ENCODE peak calls at places on chromosome 2, in six cellular contexts. One of them, this sample, is unnamed.

GRCh38 chr2:102131564-102131963 is 11.0 kb upstream of the IL1R1 start:
- DNase-seq in OCI-LY7: no peak
- DNase-seq in iPS DF 6.9: no peak
- DNase-seq in mammary epithelial cell: no peak
- DNase-seq in body of pancreas: no peak
- DNase-seq in CD8-positive, alpha-beta memory T cell: no peak
- DNase-seq in this sample: no peak

GRCh38 chr2:64017811-64018714 is 1.2 kb downstream of the VPS54 start:
- DNase-seq in OCI-LY7: peak
- DNase-seq in body of pancreas: no peak
- DNase-seq in CD8-positive, alpha-beta memory T cell: no peak
- DNase-seq in iPS DF 6.9: no peak
- DNase-seq in mammary epithelial cell: peak
- DNase-seq in this sample: no peak

GRCh38 chr2:191500566-191501389 is 177.2 kb upstream of the NABP1 start:
- DNase-seq in body of pancreas: no peak
- DNase-seq in OCI-LY7: no peak
- DNase-seq in iPS DF 6.9: no peak
- DNase-seq in mammary epithelial cell: peak
- DNase-seq in CD8-positive, alpha-beta memory T cell: no peak
- DNase-seq in this sample: no peak

GRCh38 chr2:74516070-74516633 is 1.9 kb downstream of the TLX2 start:
- DNase-seq in CD8-positive, alpha-beta memory T cell: peak
- DNase-seq in mammary epithelial cell: no peak
- DNase-seq in iPS DF 6.9: no peak
- DNase-seq in OCI-LY7: no peak
- DNase-seq in body of pancreas: peak
- DNase-seq in this sample: no peak

GRCh38 chr2:97745474-97746172 is 32.2 kb downstream of the ZAP70 start:
- DNase-seq in body of pancreas: no peak
- DNase-seq in iPS DF 6.9: no peak
- DNase-seq in mammary epithelial cell: no peak
- DNase-seq in CD8-positive, alpha-beta memory T cell: peak
- DNase-seq in OCI-LY7: no peak
- DNase-seq in this sample: no peak

GRCh38 chr2:47784349-47784851 is 1.5 kb downstream of the MSH6 start:
- DNase-seq in iPS DF 6.9: no peak
- DNase-seq in OCI-LY7: no peak
- DNase-seq in body of pancreas: no peak
- DNase-seq in mammary epithelial cell: no peak
- DNase-seq in CD8-positive, alpha-beta memory T cell: no peak
- DNase-seq in this sample: no peak

GRCh38 chr2:24702800-24703199 is 90.4 kb downstream of the PTRHD1 start:
- DNase-seq in CD8-positive, alpha-beta memory T cell: no peak
- DNase-seq in iPS DF 6.9: no peak
- DNase-seq in mammary epithelial cell: peak
- DNase-seq in body of pancreas: no peak
- DNase-seq in OCI-LY7: no peak
- DNase-seq in this sample: no peak

GRCh38 chr2:74910245-74910644 is 48.2 kb upstream of the POLE4 start:
- DNase-seq in CD8-positive, alpha-beta memory T cell: no peak
- DNase-seq in mammary epithelial cell: no peak
- DNase-seq in OCI-LY7: no peak
- DNase-seq in body of pancreas: no peak
- DNase-seq in iPS DF 6.9: no peak
- DNase-seq in this sample: no peak

GRCh38 chr2:113198790-113199612 is 25.2 kb downstream of the PSD4 start:
- DNase-seq in body of pancreas: peak
- DNase-seq in mammary epithelial cell: peak
- DNase-seq in CD8-positive, alpha-beta memory T cell: peak
- DNase-seq in iPS DF 6.9: peak
- DNase-seq in OCI-LY7: peak
- DNase-seq in this sample: no peak

GRCh38 chr2:180905002-180905401 is 75.4 kb upstream of the UBE2E3 start:
- DNase-seq in iPS DF 6.9: peak
- DNase-seq in CD8-positive, alpha-beta memory T cell: no peak
- DNase-seq in mammary epithelial cell: no peak
- DNase-seq in body of pancreas: no peak
- DNase-seq in OCI-LY7: no peak
- DNase-seq in this sample: no peak

GRCh38 chr2:31151501-31151900 is 13.3 kb upstream of the GALNT14 start:
- DNase-seq in CD8-positive, alpha-beta memory T cell: no peak
- DNase-seq in iPS DF 6.9: no peak
- DNase-seq in OCI-LY7: no peak
- DNase-seq in body of pancreas: no peak
- DNase-seq in mammary epithelial cell: no peak
- DNase-seq in this sample: no peak

GRCh38 chr2:58377181-58377580 is 136.1 kb upstream of the FANCL start:
- DNase-seq in mammary epithelial cell: no peak
- DNase-seq in iPS DF 6.9: no peak
- DNase-seq in OCI-LY7: no peak
- DNase-seq in body of pancreas: no peak
- DNase-seq in CD8-positive, alpha-beta memory T cell: no peak
- DNase-seq in this sample: no peak

GRCh38 chr2:69118609-69119008 is 105.6 kb downstream of the ANTXR1 start:
- DNase-seq in OCI-LY7: no peak
- DNase-seq in iPS DF 6.9: no peak
- DNase-seq in mammary epithelial cell: no peak
- DNase-seq in body of pancreas: no peak
- DNase-seq in CD8-positive, alpha-beta memory T cell: no peak
- DNase-seq in this sample: no peak

GRCh38 chr2:197813093-197813787 is 8.8 kb downstream of the PLCL1 start:
- DNase-seq in CD8-positive, alpha-beta memory T cell: no peak
- DNase-seq in body of pancreas: peak
- DNase-seq in OCI-LY7: peak
- DNase-seq in mammary epithelial cell: peak
- DNase-seq in iPS DF 6.9: no peak
- DNase-seq in this sample: no peak

GRCh38 chr2:45342-46130 is 769 bp downstream of the FAM110C start:
- DNase-seq in body of pancreas: peak
- DNase-seq in CD8-positive, alpha-beta memory T cell: no peak
- DNase-seq in OCI-LY7: no peak
- DNase-seq in mammary epithelial cell: peak
- DNase-seq in iPS DF 6.9: no peak
- DNase-seq in this sample: no peak
- H3K27ac ChIP-seq in body of pancreas: peak
- H3K27ac ChIP-seq in CD8-positive, alpha-beta memory T cell: no peak
- H3K27ac ChIP-seq in OCI-LY7: no peak
- H3K27ac ChIP-seq in mammary epithelial cell: peak
- H3K27ac ChIP-seq in iPS DF 6.9: no peak
- H3K27ac ChIP-seq in this sample: peak

GRCh38 chr2:166944909-166945308 is 56.6 kb downstream of the XIRP2 start:
- DNase-seq in body of pancreas: no peak
- DNase-seq in iPS DF 6.9: no peak
- DNase-seq in mammary epithelial cell: no peak
- DNase-seq in OCI-LY7: no peak
- DNase-seq in CD8-positive, alpha-beta memory T cell: no peak
- DNase-seq in this sample: no peak
- H3K27ac ChIP-seq in body of pancreas: no peak
- H3K27ac ChIP-seq in iPS DF 6.9: no peak
- H3K27ac ChIP-seq in mammary epithelial cell: no peak
- H3K27ac ChIP-seq in OCI-LY7: no peak
- H3K27ac ChIP-seq in CD8-positive, alpha-beta memory T cell: no peak
- H3K27ac ChIP-seq in this sample: no peak

GRCh38 chr2:222196159-222196558 is 102.6 kb downstream of the PAX3 start:
- DNase-seq in iPS DF 6.9: no peak
- DNase-seq in mammary epithelial cell: no peak
- DNase-seq in CD8-positive, alpha-beta memory T cell: no peak
- DNase-seq in OCI-LY7: no peak
- DNase-seq in body of pancreas: no peak
- DNase-seq in this sample: no peak
- H3K27ac ChIP-seq in iPS DF 6.9: no peak
- H3K27ac ChIP-seq in mammary epithelial cell: no peak
- H3K27ac ChIP-seq in CD8-positive, alpha-beta memory T cell: no peak
- H3K27ac ChIP-seq in OCI-LY7: no peak
- H3K27ac ChIP-seq in body of pancreas: no peak
- H3K27ac ChIP-seq in this sample: no peak

DNA sequence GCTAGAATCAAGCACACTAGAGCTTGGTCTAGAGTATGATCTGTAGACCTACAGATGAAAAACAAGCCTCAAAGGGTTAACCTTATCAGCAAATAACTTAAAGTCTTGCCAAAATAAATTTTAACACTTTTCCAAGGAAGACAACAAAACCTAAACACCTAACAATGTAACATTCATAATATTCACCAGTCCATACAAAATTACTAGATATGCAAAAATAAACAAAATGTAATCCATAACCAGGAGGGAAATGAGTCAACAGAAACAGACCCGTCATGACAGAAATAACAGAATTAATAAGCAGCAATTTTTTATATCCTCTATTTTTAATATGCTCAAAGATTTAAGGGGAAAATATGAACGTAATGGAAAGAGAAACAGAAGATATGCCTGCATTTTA is 36.1 kb downstream of the TRAK2 start:
- DNase-seq in iPS DF 6.9: no peak
- DNase-seq in body of pancreas: no peak
- DNase-seq in mammary epithelial cell: no peak
- DNase-seq in OCI-LY7: no peak
- DNase-seq in CD8-positive, alpha-beta memory T cell: no peak
- DNase-seq in this sample: no peak
- H3K27ac ChIP-seq in iPS DF 6.9: no peak
- H3K27ac ChIP-seq in body of pancreas: no peak
- H3K27ac ChIP-seq in mammary epithelial cell: no peak
- H3K27ac ChIP-seq in OCI-LY7: no peak
- H3K27ac ChIP-seq in CD8-positive, alpha-beta memory T cell: no peak
- H3K27ac ChIP-seq in this sample: no peak

DNA sequence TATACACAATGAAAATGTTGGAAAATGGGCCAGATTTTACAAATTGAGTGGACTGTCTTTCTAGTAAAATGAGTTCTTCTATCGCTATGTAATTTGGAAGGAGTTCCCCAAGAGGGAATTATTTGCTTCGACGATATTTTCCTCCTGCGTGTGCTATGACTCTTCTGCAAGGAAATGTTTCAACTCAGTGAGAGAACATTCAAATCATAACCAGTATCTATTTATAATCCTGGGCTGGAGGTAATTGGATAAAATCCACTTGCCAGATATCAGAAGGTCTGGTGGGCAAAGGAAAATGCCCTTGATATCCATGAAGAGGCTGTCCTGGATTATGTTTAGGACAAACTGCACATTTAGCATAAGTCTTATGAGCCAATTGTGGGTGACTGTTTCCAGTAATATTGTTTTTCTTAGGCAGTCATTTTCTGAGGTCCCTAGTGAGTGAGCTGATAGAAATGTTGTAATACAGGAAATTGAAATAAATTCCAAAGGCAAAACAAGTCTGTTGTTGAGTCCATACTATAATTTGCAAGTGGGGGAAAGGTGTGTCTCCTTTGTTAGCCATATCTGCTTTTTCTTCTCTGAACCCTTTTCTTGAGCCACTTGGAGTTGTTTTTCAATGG is 17.8 kb downstream of the RPIA start:
- DNase-seq in CD8-positive, alpha-beta memory T cell: no peak
- DNase-seq in body of pancreas: no peak
- DNase-seq in OCI-LY7: no peak
- DNase-seq in mammary epithelial cell: peak
- DNase-seq in iPS DF 6.9: no peak
- DNase-seq in this sample: no peak
- H3K27ac ChIP-seq in CD8-positive, alpha-beta memory T cell: no peak
- H3K27ac ChIP-seq in body of pancreas: no peak
- H3K27ac ChIP-seq in OCI-LY7: no peak
- H3K27ac ChIP-seq in mammary epithelial cell: no peak
- H3K27ac ChIP-seq in iPS DF 6.9: no peak
- H3K27ac ChIP-seq in this sample: peak

GRCh38 chr2:13560322-13560721 is 843.6 kb downstream of the TRIB2 start:
- DNase-seq in OCI-LY7: no peak
- DNase-seq in body of pancreas: no peak
- DNase-seq in mammary epithelial cell: no peak
- DNase-seq in iPS DF 6.9: no peak
- DNase-seq in CD8-positive, alpha-beta memory T cell: no peak
- DNase-seq in this sample: no peak

GRCh38 chr2:13558368-13558767 is 841.6 kb downstream of the TRIB2 start:
- DNase-seq in OCI-LY7: no peak
- DNase-seq in iPS DF 6.9: no peak
- DNase-seq in CD8-positive, alpha-beta memory T cell: no peak
- DNase-seq in body of pancreas: peak
- DNase-seq in mammary epithelial cell: peak
- DNase-seq in this sample: no peak
- H3K27ac ChIP-seq in OCI-LY7: no peak
- H3K27ac ChIP-seq in iPS DF 6.9: no peak
- H3K27ac ChIP-seq in CD8-positive, alpha-beta memory T cell: no peak
- H3K27ac ChIP-seq in body of pancreas: no peak
- H3K27ac ChIP-seq in mammary epithelial cell: peak
- H3K27ac ChIP-seq in this sample: peak

GRCh38 chr2:36374586-36374985 is 19.0 kb downstream of the CRIM1 start:
- DNase-seq in mammary epithelial cell: peak
- DNase-seq in body of pancreas: no peak
- DNase-seq in iPS DF 6.9: no peak
- DNase-seq in OCI-LY7: no peak
- DNase-seq in CD8-positive, alpha-beta memory T cell: no peak
- DNase-seq in this sample: no peak
- H3K27ac ChIP-seq in mammary epithelial cell: peak
- H3K27ac ChIP-seq in body of pancreas: no peak
- H3K27ac ChIP-seq in iPS DF 6.9: no peak
- H3K27ac ChIP-seq in OCI-LY7: no peak
- H3K27ac ChIP-seq in CD8-positive, alpha-beta memory T cell: no peak
- H3K27ac ChIP-seq in this sample: no peak